ENCODE peak calls at places on chromosomes 6 and 20, in six cellular contexts. T, O, Z, I, S and Y are unnamed samples.

GRCh38 chr6:40383348-40384115 is 203.6 kb downstream of the LRFN2 start:
- DNase-seq in T (no peak), O (no peak), Z (no peak), I (no peak), S (no peak), Y (no peak)

GRCh38 chr20:944148-944547 is 28.0 kb upstream of the ANGPT4 start:
- DNase-seq in T (no peak), O (no peak), Z (no peak), I (no peak), S (no peak), Y (no peak)

GRCh38 chr20:2873747-2874041 is 413 bp downstream of the PTPRA start:
- DNase-seq in T (peak), O (no peak), Z (peak), I (peak), S (no peak), Y (peak)

GRCh38 chr6:159966981-159967380 is 1.9 kb upstream of the IGF2R start:
- DNase-seq in T (peak), O (no peak), Z (no peak), I (no peak), S (no peak), Y (no peak)

GRCh38 chr20:46270977-46271744 is 37.1 kb downstream of the CDH22 start:
- DNase-seq in T (no peak), O (no peak), Z (no peak), I (no peak), S (no peak), Y (no peak)

GRCh38 chr6:16849280-16850210 is 88.3 kb upstream of the ATXN1 start:
- DNase-seq in T (peak), O (peak), Z (peak), I (no peak), S (no peak), Y (no peak)

GRCh38 chr6:143007626-143008025 is 53.1 kb upstream of the AIG1 start:
- DNase-seq in T (no peak), O (no peak), Z (no peak), I (no peak), S (no peak), Y (peak)

GRCh38 chr20:50652702-50653294 is 38.5 kb downstream of the RIPOR3 start:
- DNase-seq in T (peak), O (no peak), Z (no peak), I (no peak), S (peak), Y (no peak)

GRCh38 chr6:55141611-55142010 is 32.7 kb upstream of the HCRTR2 start:
- DNase-seq in T (peak), O (no peak), Z (no peak), I (no peak), S (no peak), Y (no peak)

GRCh38 chr6:33966536-33966935 is 162.7 kb upstream of the MLN start:
- DNase-seq in T (no peak), O (no peak), Z (no peak), I (no peak), S (no peak), Y (no peak)

GRCh38 chr6:17501442-17501841 is 98.7 kb upstream of the FAM8A1 start:
- DNase-seq in T (no peak), O (no peak), Z (no peak), I (no peak), S (no peak), Y (no peak)

GRCh38 chr6:25038992-25039391 is 103.2 kb upstream of the RIPOR2 start:
- DNase-seq in T (no peak), O (no peak), Z (no peak), I (no peak), S (no peak), Y (no peak)

GRCh38 chr6:167027308-167027707 is 28.1 kb downstream of the CEP43 start:
- DNase-seq in T (no peak), O (no peak), Z (no peak), I (no peak), S (no peak), Y (no peak)

GRCh38 chr20:43537921-43538854 is 20.6 kb upstream of the SGK2 start:
- DNase-seq in T (peak), O (peak), Z (peak), I (peak), S (no peak), Y (peak)

GRCh38 chr20:36173451-36173933 is 19.0 kb downstream of the EPB41L1 start:
- DNase-seq in T (peak), O (no peak), Z (no peak), I (peak), S (no peak), Y (peak)

GRCh38 chr20:17995967-17996819 is 27.4 kb downstream of the MGME1 start:
- DNase-seq in T (peak), O (peak), Z (peak), I (peak), S (no peak), Y (peak)

GRCh38 chr6:51045548-51045947 is 226.9 kb downstream of the TFAP2B start:
- DNase-seq in T (no peak), O (no peak), Z (no peak), I (no peak), S (no peak), Y (no peak)

GRCh38 chr6:44012078-44012493 is 115.2 kb downstream of the MRPL14 start:
- DNase-seq in T (peak), O (peak), Z (no peak), I (no peak), S (no peak), Y (no peak)

GRCh38 chr6:130943738-130944137 is 116.5 kb downstream of the SMLR1 start:
- DNase-seq in T (no peak), O (no peak), Z (peak), I (no peak), S (no peak), Y (no peak)

GRCh38 chr6:148221580-148221979 is 121.1 kb upstream of the SASH1 start:
- DNase-seq in T (peak), O (no peak), Z (no peak), I (no peak), S (no peak), Y (no peak)

GRCh38 chr6:135870722-135871121 is 19.2 kb downstream of the PDE7B start:
- DNase-seq in T (peak), O (no peak), Z (no peak), I (no peak), S (no peak), Y (no peak)

GRCh38 chr20:57742506-57743180 is 32.8 kb upstream of the PMEPA1 start:
- DNase-seq in T (no peak), O (no peak), Z (no peak), I (no peak), S (no peak), Y (peak)

GRCh38 chr20:12570371-12570770 is 438.4 kb upstream of the SPTLC3 start:
- DNase-seq in T (no peak), O (peak), Z (peak), I (no peak), S (no peak), Y (peak)

GRCh38 chr6:159836294-159837140 is 36.4 kb downstream of the PNLDC1 start:
- DNase-seq in T (peak), O (no peak), Z (no peak), I (no peak), S (no peak), Y (no peak)

GRCh38 chr6:54085526-54085925 is 25.7 kb upstream of the MLIP start:
- DNase-seq in T (peak), O (peak), Z (no peak), I (no peak), S (no peak), Y (no peak)

DNA sequence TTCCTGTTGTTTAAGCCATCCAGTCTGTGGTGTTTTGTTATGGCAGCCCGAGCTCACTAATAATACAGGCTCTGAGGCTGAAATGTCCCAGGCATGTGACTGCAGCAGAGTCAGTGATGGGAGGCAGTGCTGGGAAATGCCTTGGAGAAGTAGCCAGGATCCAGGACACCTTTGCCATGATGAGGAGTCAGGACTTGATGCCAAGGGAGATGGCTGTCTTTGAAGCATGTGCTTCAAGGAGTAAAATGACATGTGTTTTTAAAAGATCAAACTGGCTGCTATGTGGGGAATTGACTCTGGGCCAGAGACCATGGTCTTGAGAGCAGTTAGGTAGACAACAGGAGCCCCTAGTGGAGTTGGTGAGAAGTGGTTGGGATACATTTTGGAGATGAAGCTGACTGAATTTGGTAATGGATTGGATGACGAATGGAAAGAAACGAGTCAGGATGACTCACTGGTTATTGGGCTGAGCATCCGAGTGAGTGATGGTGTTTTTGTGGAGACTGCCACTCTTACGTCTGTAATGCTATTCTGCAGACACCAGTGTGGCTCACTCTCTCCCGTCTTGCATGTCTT is 322.2 kb downstream of the PLCB1 start:
- DNase-seq in T (peak), O (peak), Z (peak), I (no peak), S (peak), Y (peak)
- TF ChIP-seq SMC3 in T (peak), O (no peak), Z (peak), I (no peak), S (peak), Y (peak)

DNA sequence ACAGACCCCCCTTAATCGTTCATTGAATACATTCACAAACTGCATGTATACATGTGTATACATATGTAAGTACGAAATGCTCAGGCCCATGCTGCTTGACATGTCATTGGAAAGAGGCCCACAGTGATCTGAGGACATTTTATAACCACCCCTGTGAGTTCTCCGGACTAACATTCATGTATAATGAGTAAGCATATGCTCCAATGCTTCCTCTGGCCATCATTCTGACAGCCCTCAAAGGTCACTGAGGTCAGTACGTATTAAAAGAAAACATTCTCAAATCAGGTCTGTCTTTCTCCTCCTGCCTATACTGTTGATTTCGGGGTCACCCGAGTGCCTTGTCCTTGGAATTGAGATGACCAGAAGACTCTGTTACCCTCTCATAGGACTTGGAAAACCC is 54.9 kb downstream of the TENT5A start:
- DNase-seq in T (peak), O (no peak), Z (peak), I (no peak), S (no peak), Y (no peak)
- TF ChIP-seq SMC3 in T (no peak), O (no peak), Z (no peak), I (no peak), S (no peak), Y (no peak)

GRCh38 chr6:106512048-106512957 is 117.0 kb downstream of the RTN4IP1 start:
- DNase-seq in T (no peak), O (peak), Z (peak), I (no peak), S (no peak), Y (peak)

GRCh38 chr6:106511274-106512047 is 117.8 kb downstream of the RTN4IP1 start:
- DNase-seq in T (no peak), O (no peak), Z (peak), I (no peak), S (no peak), Y (peak)

GRCh38 chr6:106510090-106510970 is 119.0 kb downstream of the RTN4IP1 start:
- DNase-seq in T (no peak), O (peak), Z (peak), I (no peak), S (no peak), Y (peak)

GRCh38 chr6:106508836-106509235 is 120.5 kb downstream of the RTN4IP1 start:
- DNase-seq in T (peak), O (no peak), Z (no peak), I (no peak), S (no peak), Y (no peak)

DNA sequence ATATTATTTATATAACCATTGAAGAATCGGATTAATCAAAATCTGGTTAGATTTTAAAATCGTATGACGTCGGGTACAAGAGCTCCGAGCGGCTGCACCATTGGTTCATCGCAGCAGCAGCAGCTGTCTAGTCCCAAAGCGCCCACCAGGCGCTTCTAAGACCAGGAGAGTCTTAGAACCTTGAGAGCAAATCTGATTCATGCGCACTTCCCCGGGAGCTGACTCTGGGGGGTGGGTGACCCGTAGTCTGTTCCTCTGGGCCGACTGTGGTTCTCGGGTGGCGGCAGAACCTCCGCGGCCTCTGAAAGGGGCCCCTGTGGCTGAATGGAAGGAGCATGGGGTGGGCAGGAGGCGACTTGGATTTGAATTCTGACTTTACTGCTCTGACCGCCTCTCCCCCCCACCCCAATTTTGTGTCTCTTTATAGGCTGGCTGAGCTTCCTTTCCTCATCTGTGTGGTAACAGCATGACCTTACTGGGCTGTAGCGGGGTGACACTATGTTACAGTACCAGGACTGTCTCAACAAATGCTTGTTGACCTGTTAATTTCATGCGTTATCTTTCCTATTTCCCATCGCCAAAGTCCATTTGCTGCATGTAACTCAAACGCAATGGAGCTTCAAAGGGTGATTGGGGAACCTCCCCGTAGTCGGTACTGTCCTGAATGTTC is 119.7 kb downstream of the RTN4IP1 start:
- DNase-seq in T (no peak), O (no peak), Z (peak), I (no peak), S (no peak), Y (peak)
- TF ChIP-seq SMC3 in T (no peak), O (no peak), Z (no peak), I (no peak), S (no peak), Y (no peak)

DNA sequence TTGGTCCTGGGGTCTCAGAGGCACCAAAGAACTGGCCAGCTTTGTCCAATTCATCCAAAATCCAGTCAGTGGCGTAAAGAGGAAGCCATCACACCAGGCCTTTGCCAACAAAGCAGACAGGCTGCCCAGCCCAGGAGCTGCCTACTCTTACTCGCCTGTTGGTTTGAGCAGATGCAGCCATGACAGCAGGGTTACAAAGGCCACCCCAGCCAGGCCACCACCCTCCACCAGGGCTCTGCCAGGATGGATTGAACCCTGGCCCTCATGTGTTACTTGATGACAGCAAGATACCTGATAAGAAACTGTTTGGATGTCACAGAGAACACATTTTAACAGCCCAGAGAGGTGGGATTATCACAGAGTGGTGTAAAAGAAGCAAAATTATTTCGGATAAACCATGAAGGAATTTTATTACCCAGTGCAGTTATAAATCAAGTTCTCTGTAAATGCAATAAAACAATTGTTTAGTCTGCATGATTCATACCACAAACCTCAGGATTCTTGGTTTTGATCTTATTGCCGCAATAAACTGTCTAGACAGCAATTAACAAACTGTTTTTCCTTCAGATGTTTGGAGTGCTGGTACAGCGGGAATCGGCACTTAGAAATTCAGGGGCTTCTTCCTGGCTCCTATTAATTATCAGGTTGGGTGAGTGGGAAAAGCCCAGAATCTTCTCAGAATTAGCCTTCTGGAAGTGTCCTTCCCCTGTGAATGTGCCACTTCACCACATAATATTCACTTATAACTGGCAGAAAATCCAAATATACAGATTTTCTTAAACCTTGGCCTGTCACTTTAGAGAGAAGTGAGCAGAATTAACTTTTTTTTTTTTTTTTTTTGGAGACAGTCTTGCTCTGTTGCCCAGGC is 57.9 kb upstream of the SALL4 start:
- DNase-seq in T (peak), O (peak), Z (no peak), I (no peak), S (no peak), Y (no peak)
- TF ChIP-seq SMC3 in T (no peak), O (no peak), Z (no peak), I (no peak), S (no peak), Y (no peak)

GRCh38 chr20:37636212-37636975 is 57.4 kb upstream of the CTNNBL1 start:
- DNase-seq in T (no peak), O (no peak), Z (peak), I (no peak), S (no peak), Y (no peak)

GRCh38 chr20:37627767-37628130 is 66.1 kb upstream of the CTNNBL1 start:
- DNase-seq in T (no peak), O (no peak), Z (no peak), I (no peak), S (no peak), Y (no peak)

GRCh38 chr20:37630161-37630560 is 63.7 kb upstream of the CTNNBL1 start:
- DNase-seq in T (no peak), O (no peak), Z (no peak), I (no peak), S (no peak), Y (peak)

GRCh38 chr20:37627060-37627766 is 66.6 kb upstream of the CTNNBL1 start:
- DNase-seq in T (peak), O (peak), Z (peak), I (peak), S (no peak), Y (no peak)

DNA sequence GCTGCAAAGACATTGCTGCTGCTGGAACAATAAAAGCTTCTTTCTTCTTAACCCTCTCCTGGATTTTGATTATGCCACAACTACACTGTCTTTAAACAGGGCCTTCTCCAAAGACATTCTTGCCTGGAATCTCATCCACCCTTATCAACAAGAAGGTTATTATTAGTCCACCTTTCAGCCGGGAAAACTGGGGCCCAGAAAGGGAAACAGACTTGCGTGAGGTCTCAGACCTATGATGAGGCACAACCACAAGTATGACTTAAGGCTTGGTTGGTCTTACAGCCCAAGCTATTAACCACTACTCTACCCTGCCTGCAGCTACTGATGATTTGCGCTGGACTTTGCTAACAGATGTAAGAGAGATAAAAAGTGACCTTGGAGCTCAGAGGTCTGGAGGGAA is 62.8 kb upstream of the CTNNBL1 start:
- DNase-seq in T (no peak), O (no peak), Z (no peak), I (no peak), S (no peak), Y (no peak)
- TF ChIP-seq SMC3 in T (no peak), O (no peak), Z (no peak), I (no peak), S (no peak), Y (no peak)

GRCh38 chr6:72911463-72912153 is 289.7 kb downstream of the KCNQ5 start:
- DNase-seq in T (peak), O (no peak), Z (no peak), I (no peak), S (no peak), Y (no peak)
- TF ChIP-seq SMC3 in T (no peak), O (no peak), Z (no peak), I (no peak), S (no peak), Y (no peak)